ENCODE peak calls at places on chromosomes 6 and 20, in ten cellular contexts. T is cerebellar cortex; Q is WTC11; K is activated effector memory CD4-positive, alpha-beta T cell treated with anti-CD3 and anti-CD28 coated beads, Interleukin-2, amount 50 U/mL, for 16 hours; Y is neural progenitor cell; S is CD4-positive, alpha-beta memory T cell; F is activated naive CD8-positive, alpha-beta T cell treated with anti-CD3 and anti-CD28 coated beads, Interleukin-2, amount 10 ng/mL, durations not matched to agents 7 days and 5 days; V is AG04450; P is MV-4-11; C is HCEC 1CT. H is an unnamed sample.

GRCh38 chr6:5201271-5201670 is 59.5 kb downstream of the LYRM4 start:
- DNase-seq in T (peak), Q (no peak), K (no peak), Y (peak), S (no peak), F (no peak), V (no peak), P (no peak), C (no peak), H (peak)

GRCh38 chr6:131733376-131734016 is 22.7 kb upstream of the CTAGE9 start:
- DNase-seq in T (no peak), Q (no peak), K (no peak), Y (no peak), S (no peak), F (no peak), V (no peak), P (peak), C (no peak), H (peak)

GRCh38 chr6:36727491-36728021 is 29.9 kb downstream of the RAB44 start:
- DNase-seq in T (no peak), Q (no peak), K (no peak), Y (no peak), S (no peak), F (no peak), V (no peak), P (peak), C (peak), H (peak)

GRCh38 chr6:26545617-26546016 is 7.5 kb downstream of the HMGN4 start:
- DNase-seq in T (no peak), Q (no peak), K (no peak), Y (no peak), S (no peak), F (no peak), V (no peak), P (peak), C (no peak), H (no peak)

GRCh38 chr6:55448446-55448845 is 121.2 kb downstream of the GFRAL start:
- DNase-seq in T (no peak), Q (no peak), K (no peak), Y (no peak), S (no peak), F (no peak), V (no peak), P (no peak), C (peak), H (peak)

GRCh38 chr20:53582574-53583351 is 10.9 kb downstream of the ZNF217 start:
- DNase-seq in T (no peak), Q (no peak), K (peak), Y (peak), S (peak), F (no peak), V (peak), P (peak), C (peak), H (peak)

GRCh38 chr20:59082981-59083380 is 40.4 kb upstream of the PRELID3B start:
- DNase-seq in T (no peak), Q (no peak), K (no peak), Y (no peak), S (no peak), F (no peak), V (no peak), P (no peak), C (peak), H (peak)

GRCh38 chr6:157410088-157410487 is 29.1 kb downstream of the ZDHHC14 start:
- DNase-seq in T (no peak), Q (no peak), K (no peak), Y (no peak), S (no peak), F (no peak), V (no peak), P (no peak), C (no peak), H (no peak)